ENCODE peak calls at places on chromosomes 12 and 14, in four cellular contexts. T, G, V and J are unnamed samples. For H3K36me3, the result is how much of the 10 kb centered on the place peaks cover.

GRCh38 chr12:48865141-48865440 is 579 bp downstream of the RND1 start:
- DNase-seq in V (no peak), T (peak), G (no peak), J (no peak)

GRCh38 chr14:32417956-32418552 is 89.0 kb downstream of the AKAP6 start:
- DNase-seq in V (no peak), G (no peak), T (no peak), J (no peak)

GRCh38 chr14:81452766-81453165 is 52.6 kb upstream of the STON2 start:
- DNase-seq in G (no peak), T (no peak), V (no peak), J (no peak)

GRCh38 chr14:55807059-55807499 is 227.1 kb downstream of the KTN1 start:
- DNase-seq in T (no peak), V (peak), G (peak), J (no peak)

GRCh38 chr14:34325493-34325892 is 136.5 kb downstream of the SPTSSA start:
- DNase-seq in V (no peak), T (no peak), G (no peak), J (no peak)

GRCh38 chr12:66144796-66145754 is 14.5 kb upstream of the LLPH start:
- DNase-seq in G (peak), V (no peak), T (peak), J (peak)

GRCh38 chr14:71693373-71693772 is 238.9 kb upstream of the RGS6 start:
- DNase-seq in G (no peak), T (peak), V (no peak), J (no peak)

GRCh38 chr12:94329366-94329765 is 130.3 kb downstream of the CEP83 start:
- DNase-seq in T (no peak), G (no peak), V (no peak), J (no peak)

GRCh38 chr12:49098035-49098451 is 3.4 kb upstream of the DHH start:
- DNase-seq in T (peak), V (no peak), G (no peak), J (no peak)

GRCh38 chr14:69373104-69373503 is 25.0 kb downstream of the ERH start:
- DNase-seq in V (no peak), G (no peak), T (no peak), J (no peak)

GRCh38 chr12:40820794-40821484 is 128.7 kb downstream of the CNTN1 start:
- DNase-seq in V (no peak), G (no peak), T (no peak), J (no peak)

GRCh38 chr14:92473261-92473946 is 40.2 kb upstream of the RIN3 start:
- DNase-seq in T (no peak), G (no peak), V (peak), J (no peak)

GRCh38 chr12:80936642-80937390 is 918 bp downstream of the LIN7A start:
- DNase-seq in G (peak), T (no peak), V (no peak), J (peak)

GRCh38 chr14:73249564-73250316 is 12.4 kb downstream of the PAPLN start:
- DNase-seq in V (no peak), T (no peak), G (no peak), J (no peak)

GRCh38 chr14:62143235-62143634 is 381.0 kb downstream of the SNAPC1 start:
- DNase-seq in V (no peak), G (no peak), T (no peak), J (no peak)

GRCh38 chr12:122304924-122305323 is 38.6 kb upstream of the VPS33A start:
- DNase-seq in G (no peak), T (no peak), V (no peak), J (no peak)

GRCh38 chr12:14723763-14724162 is 27.4 kb upstream of the GUCY2C start:
- DNase-seq in V (no peak), G (peak), T (peak), J (no peak)

GRCh38 chr12:66848967-66849366 is 170.1 kb upstream of the GRIP1 start:
- DNase-seq in T (no peak), G (no peak), V (no peak), J (no peak)

GRCh38 chr12:67663121-67663520 is 14.6 kb downstream of the DYRK2 start:
- DNase-seq in G (no peak), T (no peak), V (no peak), J (no peak)

GRCh38 chr12:110135806-110136205 is 11.6 kb downstream of the IFT81 start:
- DNase-seq in G (no peak), T (no peak), V (no peak), J (no peak)
- H3K36me3 ChIP-seq in G (under half), T (under half), V (under half), J (under half)

DNA sequence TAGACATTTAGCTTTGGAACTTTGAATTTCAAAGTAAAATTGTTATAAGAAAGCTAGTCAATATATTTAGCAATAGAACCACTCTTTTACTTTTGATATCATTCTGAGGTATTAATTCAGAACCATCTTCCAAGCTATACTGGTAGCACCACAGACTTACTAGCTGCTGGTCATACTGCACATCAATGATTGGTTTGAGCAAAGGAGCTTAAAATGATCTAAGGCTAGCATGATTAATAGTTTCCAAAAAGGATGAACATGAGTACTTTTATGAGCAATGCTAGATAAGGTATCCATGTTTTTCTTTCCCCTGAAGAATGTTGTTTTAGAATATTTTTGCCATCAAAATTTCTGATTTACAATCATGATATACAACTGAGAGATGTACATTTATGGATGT is 17.2 kb downstream of the CNIH1 start:
- DNase-seq in T (no peak), G (no peak), V (no peak), J (no peak)
- H3K36me3 ChIP-seq in T (half or more), G (under half), V (under half), J (under half)

DNA sequence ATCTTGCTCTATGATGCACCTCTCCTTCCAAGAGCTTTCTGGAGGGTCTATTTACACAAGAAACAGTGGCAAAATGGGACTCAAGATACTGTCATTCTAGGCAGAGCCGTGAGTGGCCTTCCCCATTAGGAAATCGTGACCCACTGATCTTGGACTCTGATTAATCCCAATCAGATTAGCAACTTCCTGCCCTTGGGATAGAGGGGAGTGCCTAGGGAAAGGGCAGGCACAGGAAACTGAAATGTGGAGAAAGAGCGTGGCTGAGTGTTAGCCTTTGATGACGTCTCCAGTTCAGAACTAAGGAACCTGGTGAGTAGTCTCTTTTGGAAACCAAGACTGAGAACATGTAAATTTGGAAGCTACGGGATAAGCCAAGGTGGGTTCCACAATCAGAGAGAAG is 76.1 kb downstream of the NUAK1 start:
- DNase-seq in V (no peak), G (no peak), T (no peak), J (no peak)
- H3K36me3 ChIP-seq in V (under half), G (under half), T (under half), J (under half)

DNA sequence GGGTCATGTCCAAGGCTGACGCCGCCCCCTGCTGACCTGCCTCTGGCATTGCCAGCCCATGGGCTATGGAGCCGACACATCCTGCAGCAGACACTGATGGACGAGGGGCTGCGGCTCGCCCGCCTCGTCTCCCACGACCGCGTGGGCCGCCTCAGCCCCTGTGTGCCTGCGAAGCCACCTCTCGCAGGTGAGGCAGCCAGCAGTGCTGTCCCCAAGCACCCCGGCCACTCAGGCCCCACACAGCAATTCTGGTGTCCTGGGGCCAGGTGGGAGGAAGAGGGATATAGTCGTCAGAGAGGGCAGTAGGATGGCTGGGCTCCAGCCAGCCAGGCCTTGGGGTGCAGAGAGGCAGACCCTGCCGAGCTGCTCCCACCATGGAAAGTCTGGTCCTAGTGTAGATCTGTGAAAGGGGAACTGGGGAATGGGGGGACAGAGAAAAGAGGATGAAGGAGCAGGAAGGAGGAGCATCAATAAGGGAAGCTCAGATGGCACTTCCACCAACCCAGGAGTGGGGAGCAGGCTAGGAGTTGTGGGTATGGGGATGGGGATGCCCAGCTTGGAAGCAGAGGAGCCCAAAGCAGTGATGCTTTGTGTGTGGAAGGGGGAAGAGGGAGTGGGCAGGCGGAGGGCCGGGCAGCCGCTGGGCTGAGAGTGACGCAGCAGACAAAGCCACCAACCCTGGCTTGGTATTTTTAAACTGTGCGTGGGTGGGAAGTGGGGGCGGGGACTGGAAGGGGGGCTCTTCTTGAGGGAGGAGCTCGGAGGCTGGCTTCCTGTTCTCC is 4.7 kb downstream of the NAB2 start:
- DNase-seq in G (no peak), T (peak), V (peak), J (no peak)
- H3K36me3 ChIP-seq in G (under half), T (half or more), V (half or more), J (under half)

GRCh38 chr12:117803013-117803412 is 165.8 kb downstream of the KSR2 start:
- DNase-seq in G (no peak), T (no peak), V (no peak), J (no peak)
- H3K36me3 ChIP-seq in G (under half), T (under half), V (under half), J (under half)

GRCh38 chr12:120764766-120765165 is 39.1 kb downstream of the ACADS start:
- DNase-seq in V (no peak), G (no peak), T (no peak), J (no peak)
- H3K36me3 ChIP-seq in V (half or more), G (under half), T (half or more), J (under half)

DNA sequence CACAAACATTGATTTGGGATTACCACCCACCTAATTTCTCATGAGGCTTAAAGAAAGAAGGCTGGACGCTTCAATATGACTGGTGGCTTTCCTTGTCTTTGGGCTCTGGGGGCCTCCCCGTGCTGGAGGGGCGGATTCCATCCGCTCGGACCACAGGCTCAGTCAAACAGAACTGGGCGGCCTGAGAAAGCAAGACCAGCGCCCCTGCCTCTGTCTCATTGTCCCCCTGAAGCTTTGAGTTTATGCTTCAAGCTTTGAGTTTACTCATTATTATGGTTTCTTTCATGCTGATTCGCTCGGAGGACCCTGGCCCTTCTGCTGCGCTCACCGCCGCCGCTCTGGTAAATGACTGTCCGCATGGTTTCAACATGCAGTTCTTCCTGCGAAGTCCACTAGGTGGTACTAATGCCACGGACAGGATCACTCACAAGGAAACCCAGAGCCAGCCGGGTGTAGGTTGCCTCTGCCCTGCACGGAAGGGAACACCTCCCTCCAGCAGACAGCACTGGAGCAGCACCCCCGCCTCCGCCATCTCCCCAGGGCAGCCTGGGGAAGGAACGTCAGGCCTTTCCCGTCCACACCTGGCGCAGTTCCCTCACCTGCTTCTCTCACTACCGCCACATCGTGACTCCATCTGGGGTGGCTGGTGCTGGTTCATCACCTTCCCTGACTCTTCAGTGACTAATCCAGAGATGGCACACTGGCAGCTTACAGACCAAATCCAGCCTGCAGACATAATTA is 13.2 kb upstream of the TIGAR start:
- DNase-seq in T (peak), V (no peak), G (peak), J (peak)
- H3K36me3 ChIP-seq in T (under half), V (under half), G (under half), J (under half)

GRCh38 chr12:89521348-89522238 is 3.0 kb downstream of the GALNT4 start:
- DNase-seq in G (no peak), T (no peak), V (no peak), J (no peak)
- H3K36me3 ChIP-seq in G (under half), T (under half), V (under half), J (under half)

GRCh38 chr14:96554315-96554910 is 52.2 kb downstream of the PAPOLA start:
- DNase-seq in G (no peak), T (no peak), V (no peak), J (no peak)
- H3K36me3 ChIP-seq in G (half or more), T (half or more), V (half or more), J (under half)

GRCh38 chr12:120118710-120119097 is 2.2 kb upstream of the RAB35 start:
- DNase-seq in V (no peak), G (no peak), T (peak), J (no peak)

GRCh38 chr12:120117961-120118709 is 1.6 kb upstream of the RAB35 start:
- DNase-seq in V (no peak), G (no peak), T (peak), J (no peak)

GRCh38 chr12:120121766-120122293 is 5.3 kb upstream of the RAB35 start:
- DNase-seq in T (peak), V (no peak), G (no peak), J (no peak)

GRCh38 chr12:120121343-120121742 is 4.8 kb upstream of the RAB35 start:
- DNase-seq in V (no peak), G (no peak), T (no peak), J (no peak)

GRCh38 chr12:120119395-120119973 is 2.9 kb upstream of the RAB35 start:
- DNase-seq in T (peak), V (no peak), G (no peak), J (no peak)
- H3K36me3 ChIP-seq in T (under half), V (under half), G (under half), J (under half)